ENCODE peak calls at places on chromosomes 5 and 9, in four cellular contexts. R is HepG2, J is GM12878, M is K562. E is an unnamed sample.

GRCh38 chr9:18018661-18019060 is 439.8 kb downstream of the SH3GL2 start:
- DNase-seq in R (no peak), J (no peak), M (no peak), E (no peak)

GRCh38 chr9:85702881-85703280 is 38.9 kb downstream of the AGTPBP1 start:
- DNase-seq in R (no peak), J (no peak), M (no peak), E (no peak)

GRCh38 chr9:121954477-121955175 is 138.5 kb downstream of the TTLL11 start:
- DNase-seq in R (no peak), J (no peak), M (no peak), E (no peak)

GRCh38 chr9:70117835-70118319 is 74.2 kb downstream of the MAMDC2 start:
- DNase-seq in R (peak; percentile 29), J (no peak), M (no peak), E (no peak)

GRCh38 chr9:107929439-107929838 is 439.9 kb upstream of the KLF4 start:
- DNase-seq in R (no peak), J (no peak), M (no peak), E (no peak)

GRCh38 chr5:136629125-136629790 is 263.9 kb upstream of the TRPC7 start:
- DNase-seq in R (no peak), J (no peak), M (no peak), E (peak; percentile 17)

GRCh38 chr5:132495672-132496630 is 5.4 kb upstream of the IRF1 start:
- DNase-seq in R (peak; percentile 87), J (peak; percentile 72), M (peak; percentile 90), E (peak; percentile 90)

GRCh38 chr5:132114150-132115121 is 40.8 kb downstream of the CSF2 start:
- DNase-seq in R (no peak), J (no peak), M (no peak), E (no peak)

GRCh38 chr9:135582966-135583685 is 21.6 kb downstream of the PAEP start:
- DNase-seq in R (no peak), J (no peak), M (no peak), E (no peak)

GRCh38 chr5:16957305-16958165 is 21.4 kb upstream of the MYO10 start:
- DNase-seq in R (no peak), J (no peak), M (no peak), E (no peak)

GRCh38 chr9:86407022-86407421 is 52.8 kb upstream of the TUT7 start:
- DNase-seq in R (peak; percentile 54), J (no peak), M (no peak), E (no peak)

GRCh38 chr5:56649569-56649968 is 165.8 kb upstream of the MAP3K1 start:
- DNase-seq in R (no peak), J (no peak), M (no peak), E (no peak)

GRCh38 chr5:169801781-169802180 is 164.7 kb downstream of the DOCK2 start:
- DNase-seq in R (no peak), J (no peak), M (no peak), E (no peak)

DNA sequence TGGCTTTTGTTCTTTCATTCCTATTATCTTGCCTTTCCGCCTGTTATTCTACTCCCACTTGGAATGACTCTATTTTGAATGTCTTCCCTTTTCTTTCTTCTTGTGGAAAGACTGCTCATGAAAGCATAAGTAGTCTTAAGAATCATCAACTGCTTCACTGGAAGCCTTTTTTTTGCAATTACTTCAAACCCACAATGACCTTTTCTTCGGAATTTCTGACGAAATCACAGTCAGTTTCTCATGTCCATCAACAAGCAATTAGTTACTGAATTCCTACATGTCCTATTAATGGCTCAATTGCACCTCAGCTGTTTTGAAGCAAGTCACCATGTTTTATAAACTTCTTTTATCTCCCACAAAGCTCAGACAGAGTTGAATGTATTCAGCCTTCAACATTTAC is 196.2 kb downstream of the TARS1 start:
- DNase-seq in R (no peak), J (no peak), M (no peak), E (no peak)
- TF ChIP-seq CTCF in R (no peak), J (no peak), M (no peak), E (no peak)

DNA sequence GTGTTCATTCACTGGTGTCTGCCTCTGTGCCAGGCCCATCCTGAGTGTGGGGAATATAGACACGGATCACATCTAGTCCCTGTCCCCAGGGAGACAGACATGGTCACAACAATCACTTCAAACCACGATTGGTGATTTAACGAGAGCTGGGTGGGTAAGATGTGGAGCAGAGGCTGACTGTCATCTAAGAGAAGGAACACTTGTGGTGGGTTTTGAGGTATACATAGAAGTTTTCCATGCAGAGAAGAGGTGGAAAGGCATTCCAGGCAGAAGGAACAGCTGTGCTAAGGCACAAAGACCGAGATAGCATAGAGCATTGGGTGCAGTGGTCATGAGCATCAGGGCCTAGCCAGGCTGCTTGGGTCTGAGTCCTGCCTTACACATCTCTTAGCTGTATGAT is 22.7 kb upstream of the WDR38 start:
- DNase-seq in R (no peak), J (no peak), M (no peak), E (no peak)
- TF ChIP-seq CBFB in R (no peak), J (no peak), M (no peak), E (no peak)

GRCh38 chr5:141402553-141403328 is at the start of gene PCDHGA9:
- DNase-seq in R (no peak), J (no peak), M (peak; percentile 39), E (no peak)
- TF ChIP-seq CTCF in R (peak; percentile 22), J (no peak), M (peak; percentile 59), E (no peak)

GRCh38 chr9:95648225-95648624 is 131.5 kb upstream of the PTCH1 start:
- DNase-seq in R (no peak), J (no peak), M (no peak), E (no peak)

GRCh38 chr9:95645579-95645978 is 128.8 kb upstream of the PTCH1 start:
- DNase-seq in R (no peak), J (no peak), M (no peak), E (no peak)

GRCh38 chr9:95642189-95642588 is 125.4 kb upstream of the PTCH1 start:
- DNase-seq in R (no peak), J (no peak), M (no peak), E (no peak)

GRCh38 chr9:95644377-95644776 is 127.6 kb upstream of the PTCH1 start:
- DNase-seq in R (no peak), J (no peak), M (no peak), E (no peak)

GRCh38 chr9:95645992-95646391 is 129.2 kb upstream of the PTCH1 start:
- DNase-seq in R (no peak), J (no peak), M (no peak), E (no peak)
- TF ChIP-seq CBFB in R (no peak), J (no peak), M (no peak), E (no peak)

GRCh38 chr5:40834849-40835787 is at the start of gene RPL37:
- DNase-seq in R (peak; percentile 94), J (peak; percentile 87), M (peak; percentile 93), E (peak; percentile 94)
- TF ChIP-seq CTCF in R (peak; percentile 48), J (no peak), M (no peak), E (no peak)

GRCh38 chr5:93399675-93400074 is 181.3 kb downstream of the NR2F1-AS1 start:
- DNase-seq in R (no peak), J (no peak), M (no peak), E (no peak)

GRCh38 chr5:93402451-93402850 is 178.6 kb downstream of the NR2F1-AS1 start:
- DNase-seq in R (no peak), J (no peak), M (no peak), E (no peak)

GRCh38 chr5:93404246-93404645 is 176.8 kb downstream of the NR2F1-AS1 start:
- DNase-seq in R (no peak), J (no peak), M (no peak), E (no peak)

GRCh38 chr5:93401844-93402243 is 179.2 kb downstream of the NR2F1-AS1 start:
- DNase-seq in R (no peak), J (no peak), M (no peak), E (no peak)

DNA sequence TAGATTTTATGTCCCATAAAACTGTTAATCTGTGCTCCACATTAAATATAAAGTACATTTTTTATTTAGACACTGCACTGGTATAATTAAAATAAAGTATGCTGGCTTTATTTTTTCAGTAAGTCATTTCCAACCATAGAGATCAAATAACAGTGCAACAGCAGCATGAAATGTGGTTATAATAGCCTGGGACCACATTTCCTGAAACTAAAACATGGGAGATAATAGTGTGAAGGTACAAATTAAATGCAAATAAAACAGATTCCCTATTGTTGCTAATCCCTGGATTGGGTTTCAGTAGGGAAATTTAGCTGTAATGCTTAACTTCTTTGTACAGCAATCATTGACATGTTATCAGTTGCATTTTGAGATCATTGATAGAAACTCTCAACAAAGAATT is 177.5 kb downstream of the NR2F1-AS1 start:
- DNase-seq in R (no peak), J (no peak), M (no peak), E (no peak)
- TF ChIP-seq CBFB in R (no peak), J (no peak), M (no peak), E (no peak)

DNA sequence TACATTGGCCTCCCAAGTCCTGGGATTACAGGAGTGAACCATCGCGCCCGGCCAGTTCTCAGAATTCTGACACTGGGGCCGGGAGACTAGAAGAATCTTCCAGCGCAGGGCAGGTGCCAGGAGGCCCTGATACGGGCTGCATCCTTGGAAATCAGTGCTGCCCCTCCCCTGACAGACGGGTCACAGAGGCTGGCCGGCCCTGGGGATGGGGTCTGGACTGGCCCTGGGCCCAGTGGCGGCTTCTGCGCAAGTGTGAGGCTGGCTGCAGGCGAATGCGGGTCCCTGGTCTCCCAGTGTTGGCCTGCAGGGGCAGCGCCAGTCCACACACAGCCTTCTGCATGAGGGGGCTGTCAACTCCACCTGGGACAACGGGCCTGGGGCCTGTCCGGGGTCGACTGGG is 831 bp upstream of the TBC1D9B start:
- DNase-seq in R (peak; percentile 32), J (no peak), M (no peak), E (peak; percentile 83)
- TF ChIP-seq CTCF in R (peak; percentile 79), J (peak; percentile 1), M (peak; percentile 29), E (no peak)

DNA sequence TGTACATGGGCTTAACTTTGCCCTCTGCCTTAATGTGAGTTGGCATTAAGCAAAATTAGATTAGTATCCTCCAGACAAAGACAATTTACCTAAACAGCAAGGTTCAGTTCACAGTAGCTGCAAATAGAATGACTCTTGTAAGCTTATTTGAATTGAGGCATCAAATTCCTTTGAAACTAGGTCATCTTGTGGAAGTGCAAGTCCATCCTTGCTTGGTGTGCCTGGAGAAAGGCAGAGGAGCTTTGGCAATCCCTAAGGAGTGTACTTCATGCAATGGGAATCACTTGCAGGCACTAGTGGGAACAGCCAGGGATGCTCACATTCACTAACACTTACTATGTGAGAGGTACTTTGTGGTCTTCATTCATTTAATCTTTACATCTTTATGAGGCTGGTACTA is 118.3 kb downstream of the DRD1 start:
- DNase-seq in R (no peak), J (no peak), M (no peak), E (no peak)
- TF ChIP-seq CBFB in R (no peak), J (no peak), M (no peak), E (no peak)

GRCh38 chr5:177542816-177543472 is 11.4 kb downstream of the FAM193B start:
- DNase-seq in R (no peak), J (no peak), M (no peak), E (no peak)
- TF ChIP-seq CTCF in R (no peak), J (no peak), M (no peak), E (no peak)

DNA sequence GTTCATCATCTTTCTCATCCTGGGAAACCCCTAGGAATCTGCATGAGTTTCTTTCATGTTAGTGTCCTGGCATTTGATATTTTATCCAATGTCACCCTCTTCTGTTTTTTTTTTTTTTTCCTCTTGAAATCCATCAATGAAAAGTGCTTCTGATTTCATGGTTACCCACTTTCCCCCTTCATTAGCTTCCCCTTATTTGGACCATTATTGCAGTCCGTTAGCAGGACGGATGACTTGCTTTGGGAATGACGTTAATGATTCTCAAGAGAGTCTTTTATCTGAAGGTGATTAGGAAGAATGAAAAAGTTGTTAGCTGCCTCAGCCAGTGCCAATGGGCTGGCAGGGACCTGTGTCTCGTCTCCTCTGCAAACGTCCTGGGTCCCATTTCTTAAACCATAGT is 134.7 kb downstream of the SEMA6A start:
- DNase-seq in R (no peak), J (no peak), M (no peak), E (no peak)
- TF ChIP-seq CBFB in R (no peak), J (no peak), M (no peak), E (no peak)